ENCODE peak calls at places on chromosomes 4 and X, in ten cellular contexts. Q is GM10248; L is fibroblast of lung; Y is activated naive CD4-positive, alpha-beta T cell treated with Interleukin-2 at 50 U/mL for 16 hours; R is heart left ventricle; B is stimulated activated CD4-positive, alpha-beta T cell treated with anti-CD3 and anti-CD28 coated beads, Interleukin-1b, Interleukin-23, amount 100 ng/mL, for 1 hour; W is T-helper 22 cell; U is keratinocyte; O is stimulated activated CD8-positive, alpha-beta memory T cell treated with anti-CD3 and anti-CD28 coated beads, Interleukin-4, amount 100 ng/mL, for 4 hours; A is IMR-90. G is an unnamed sample.

GRCh38 chr4:51884606-51885005 is 41.7 kb downstream of the DCUN1D4 start:
- DNase-seq in Q (no peak), L (no peak), Y (no peak), R (no peak), B (no peak), W (no peak), U (no peak), O (no peak), A (no peak), G (no peak)

GRCh38 chr4:159766241-159766640 is 663.4 kb downstream of the RAPGEF2 start:
- DNase-seq in Q (no peak), L (no peak), Y (no peak), R (no peak), B (no peak), W (no peak), U (no peak), O (no peak), A (no peak), G (no peak)

GRCh38 chrX:46574941-46575381 is 1.4 kb downstream of the CHST7 start:
- DNase-seq in Q (peak), L (peak), Y (peak), R (peak), B (no peak), W (peak), U (no peak), O (no peak), A (no peak), G (no peak)

GRCh38 chrX:10086683-10087082 is 70.1 kb upstream of the CLCN4 start:
- DNase-seq in Q (no peak), L (no peak), Y (no peak), R (no peak), B (no peak), W (no peak), U (no peak), O (no peak), A (no peak), G (no peak)

GRCh38 chr4:135508006-135508714 is 1306.6 kb upstream of the PABPC4L start:
- DNase-seq in Q (no peak), L (peak), Y (no peak), R (no peak), B (no peak), W (no peak), U (no peak), O (no peak), A (peak), G (no peak)

GRCh38 chrX:56000169-56000568 is 232.0 kb upstream of the KLF8 start:
- DNase-seq in Q (no peak), L (no peak), Y (no peak), R (no peak), B (no peak), W (no peak), U (no peak), O (no peak), A (no peak), G (no peak)

GRCh38 chr4:73674451-73674919 is 54.2 kb upstream of the RASSF6 start:
- DNase-seq in Q (no peak), L (peak), Y (no peak), R (peak), B (no peak), W (no peak), U (peak), O (no peak), A (peak), G (no peak)

GRCh38 chr4:8319061-8319460 is 49.5 kb downstream of the HTRA3 start:
- DNase-seq in Q (no peak), L (no peak), Y (no peak), R (no peak), B (no peak), W (no peak), U (no peak), O (no peak), A (no peak), G (no peak)

GRCh38 chrX:153921511-153922285 is 4.4 kb downstream of the ARHGAP4 start:
- DNase-seq in Q (no peak), L (no peak), Y (no peak), R (peak), B (no peak), W (no peak), U (no peak), O (no peak), A (no peak), G (no peak)

GRCh38 chr4:139875456-139875855 is 209.8 kb downstream of the MGST2 start:
- DNase-seq in Q (no peak), L (no peak), Y (no peak), R (no peak), B (no peak), W (no peak), U (no peak), O (no peak), A (no peak), G (no peak)

GRCh38 chrX:63421411-63421810 is 70.3 kb upstream of the SPIN4 start:
- DNase-seq in Q (no peak), L (no peak), Y (no peak), R (no peak), B (no peak), W (no peak), U (no peak), O (no peak), A (no peak), G (no peak)

GRCh38 chrX:69285401-69285871 is 120.2 kb upstream of the PJA1 start:
- DNase-seq in Q (no peak), L (no peak), Y (no peak), R (peak), B (no peak), W (no peak), U (no peak), O (no peak), A (no peak), G (no peak)

GRCh38 chr4:139595989-139596679 is 40.1 kb upstream of the SETD7 start:
- DNase-seq in Q (no peak), L (peak), Y (no peak), R (peak), B (no peak), W (no peak), U (no peak), O (no peak), A (peak), G (no peak)

GRCh38 chrX:119481218-119481875 is 13.1 kb downstream of the SLC25A5 start:
- DNase-seq in Q (no peak), L (no peak), Y (no peak), R (peak), B (no peak), W (no peak), U (no peak), O (no peak), A (no peak), G (no peak)

GRCh38 chr4:156962551-156962974 is 9.0 kb downstream of the PDGFC start:
- DNase-seq in Q (no peak), L (peak), Y (no peak), R (peak), B (no peak), W (no peak), U (no peak), O (no peak), A (peak), G (no peak)

GRCh38 chrX:153580700-153581386 is 18.1 kb downstream of the CCNQ start:
- DNase-seq in Q (no peak), L (no peak), Y (no peak), R (no peak), B (no peak), W (no peak), U (no peak), O (no peak), A (no peak), G (no peak)

GRCh38 chr4:105130945-105131344 is 15.7 kb upstream of the TET2 start:
- DNase-seq in Q (no peak), L (no peak), Y (no peak), R (no peak), B (no peak), W (no peak), U (no peak), O (no peak), A (no peak), G (no peak)

GRCh38 chr4:37737456-37737855 is 51.3 kb upstream of the RELL1 start:
- DNase-seq in Q (no peak), L (peak), Y (no peak), R (no peak), B (no peak), W (no peak), U (no peak), O (no peak), A (peak), G (no peak)

GRCh38 chr4:24686866-24687672 is 102.7 kb upstream of the DHX15 start:
- DNase-seq in Q (peak), L (no peak), Y (no peak), R (no peak), B (no peak), W (no peak), U (no peak), O (no peak), A (no peak), G (peak)

GRCh38 chr4:159481936-159482335 is 379.1 kb downstream of the RAPGEF2 start:
- DNase-seq in Q (no peak), L (no peak), Y (no peak), R (no peak), B (no peak), W (no peak), U (peak), O (no peak), A (no peak), G (no peak)

G was measured in Caco-2.